ENCODE peak calls at places on chromosomes 7 and 10, in seven cellular contexts. N, F, L, T, Q, K and D are unnamed samples.
A peak's percentile ranks its signal among the peaks of the same experiment; 100 is the strongest.

GRCh38 chr10:6225263-6225814 is 22.6 kb downstream of the PFKFB3 start:
- DNase-seq in F (no peak), T (no peak), N (no peak), Q (no peak), K (no peak), L (no peak), D (no peak)

GRCh38 chr7:157436763-157437480 is 100.1 kb downstream of the DNAJB6 start:
- DNase-seq in T (no peak), Q (no peak), L (no peak), F (no peak), K (no peak), N (no peak), D (no peak)

GRCh38 chr7:100088621-100089457 is at the start of gene COPS6:
- DNase-seq in T (peak; percentile 74), L (peak; percentile 90), F (peak; percentile 91), N (peak; percentile 90), K (peak; percentile 74), Q (peak; percentile 52), D (peak; percentile 85)

GRCh38 chr7:129676017-129676897 is 64.7 kb downstream of the NRF1 start:
- DNase-seq in F (no peak), Q (no peak), L (no peak), K (no peak), T (no peak), N (no peak), D (no peak)

GRCh38 chr7:116431783-116432182 is 67.8 kb upstream of the CAV2 start:
- DNase-seq in T (no peak), N (no peak), Q (no peak), F (no peak), K (no peak), L (no peak), D (no peak)

GRCh38 chr10:97922378-97922758 is 72.7 kb downstream of the GOLGA7B start:
- DNase-seq in L (no peak), F (no peak), Q (no peak), K (no peak), N (no peak), T (no peak), D (no peak)

GRCh38 chr7:104650991-104651680 is 322.7 kb downstream of the LHFPL3 start:
- DNase-seq in T (no peak), Q (no peak), N (no peak), F (no peak), K (no peak), L (no peak), D (no peak)

GRCh38 chr7:94849636-94850208 is 57.7 kb upstream of the PPP1R9A start:
- DNase-seq in Q (no peak), K (no peak), N (no peak), L (no peak), T (no peak), F (no peak), D (no peak)

GRCh38 chr7:542935-543789 is 23.5 kb upstream of the PDGFA start:
- DNase-seq in Q (peak; percentile 93), L (no peak), N (peak; percentile 61), F (no peak), T (peak; percentile 78), K (peak; percentile 87), D (no peak)

GRCh38 chr10:97117372-97117771 is 68.4 kb downstream of the SLIT1 start:
- DNase-seq in K (no peak), L (peak; percentile 20), F (no peak), T (peak; percentile 17), Q (no peak), N (no peak), D (no peak)

GRCh38 chr10:20948723-20949327 is 51.7 kb upstream of the NEBL start:
- DNase-seq in L (no peak), N (no peak), Q (no peak), K (no peak), T (no peak), F (peak; percentile 10), D (no peak)

GRCh38 chr7:3892167-3892566 is 591.1 kb downstream of the SDK1 start:
- DNase-seq in N (no peak), F (no peak), K (no peak), T (no peak), L (no peak), Q (no peak), D (no peak)